ENCODE peak calls at places on chromosomes 2 and 18, in five cellular contexts. F is choroid plexus epithelial cell; A is NCI-H2081; N is AG08396; C is activated CD8-positive, alpha-beta memory T cell treated with anti-CD3 and anti-CD28 coated beads, Interleukin-2, amount 50 U/mL, for 4 hours. O is an unnamed sample.

GRCh38 chr2:205261631-205262030 is 420.7 kb upstream of the NRP2 start:
- DNase-seq in A (no peak), N (no peak), F (no peak), C (no peak), O (no peak)

GRCh38 chr2:119181391-119181790 is 22.8 kb upstream of the C1QL2 start:
- DNase-seq in N (no peak), F (no peak), C (no peak), A (no peak), O (no peak)

GRCh38 chr2:128315122-128315828 is 3.4 kb downstream of the HS6ST1 start:
- DNase-seq in N (no peak), A (no peak), F (no peak), C (no peak), O (no peak)

GRCh38 chr2:136297312-136297711 is 179.4 kb upstream of the CXCR4 start:
- DNase-seq in A (no peak), N (no peak), C (no peak), F (no peak), O (no peak)

GRCh38 chr18:8749492-8749891 is 44.1 kb downstream of the MTCL1 start:
- DNase-seq in A (no peak), C (no peak), F (no peak), N (no peak), O (no peak)

GRCh38 chr2:42693688-42694479 is 70.1 kb downstream of the OXER1 start:
- DNase-seq in A (no peak), C (no peak), F (no peak), N (peak), O (no peak)

GRCh38 chr2:11569636-11570035 is 35.8 kb downstream of the GREB1 start:
- DNase-seq in N (no peak), F (no peak), C (no peak), A (no peak), O (no peak)

GRCh38 chr2:45681675-45682074 is 30.2 kb downstream of the PRKCE start:
- DNase-seq in N (peak), A (no peak), F (peak), C (no peak), O (peak)

GRCh38 chr2:9547272-9547991 is 8.2 kb downstream of the ADAM17 start:
- DNase-seq in C (no peak), A (no peak), N (no peak), F (peak), O (peak)

GRCh38 chr2:136116813-136117390 is 1.0 kb downstream of the CXCR4 start:
- DNase-seq in F (no peak), A (no peak), N (peak), C (peak), O (no peak)

GRCh38 chr2:153536105-153536504 is 57.5 kb upstream of the RPRM start:
- DNase-seq in C (no peak), N (no peak), A (no peak), F (no peak), O (no peak)

GRCh38 chr2:225597911-225598310 is 198.4 kb downstream of the NYAP2 start:
- DNase-seq in A (no peak), N (no peak), F (peak), C (no peak), O (no peak)

GRCh38 chr18:63940008-63940407 is 9.1 kb upstream of the HMSD start:
- DNase-seq in F (no peak), C (no peak), A (no peak), N (no peak), O (no peak)

GRCh38 chr2:212480447-212480846 is 58.2 kb downstream of the ERBB4 start:
- DNase-seq in F (no peak), A (peak), C (no peak), N (no peak), O (no peak)

GRCh38 chr18:61574665-61575064 is 241.4 kb downstream of the CDH20 start:
- DNase-seq in F (no peak), A (no peak), N (no peak), C (no peak), O (no peak)

GRCh38 chr2:176096986-176097819 is 2.4 kb upstream of the HOXD12 start:
- DNase-seq in A (peak), F (peak), C (peak), N (peak), O (peak)

GRCh38 chr2:144711546-144712276 is 191.8 kb upstream of the ZEB2 start:
- DNase-seq in N (no peak), A (no peak), F (no peak), C (no peak), O (no peak)

GRCh38 chr2:1162768-1163584 is 212.3 kb downstream of the SNTG2 start:
- DNase-seq in C (no peak), F (peak), A (no peak), N (no peak), O (peak)

GRCh38 chr2:168033966-168034365 is 213.4 kb downstream of the STK39 start:
- DNase-seq in A (no peak), N (no peak), F (no peak), C (no peak), O (no peak)

GRCh38 chr18:58218111-58218510 is 174.1 kb downstream of the NEDD4L start:
- DNase-seq in F (peak), A (no peak), C (no peak), N (no peak), O (no peak)

GRCh38 chr2:15271941-15272340 is 289.2 kb downstream of the NBAS start:
- DNase-seq in F (no peak), N (peak), A (no peak), C (no peak), O (no peak)

GRCh38 chr2:72116081-72116533 is 31.6 kb downstream of the CYP26B1 start:
- DNase-seq in N (no peak), C (no peak), F (peak), A (no peak), O (peak)

GRCh38 chr18:26002375-26002774 is 88.0 kb downstream of the SS18 start:
- DNase-seq in C (no peak), F (peak), A (no peak), N (no peak), O (no peak)

GRCh38 chr2:232658217-232658785 is 24.9 kb downstream of the EFHD1 start:
- DNase-seq in A (no peak), C (no peak), F (peak), N (no peak), O (no peak)

GRCh38 chr2:80634590-80634989 is 330.0 kb upstream of the LRRTM1 start:
- DNase-seq in C (no peak), N (no peak), A (no peak), F (no peak), O (no peak)

GRCh38 chr2:21194828-21195227 is 71.1 kb downstream of the TDRD15 start:
- DNase-seq in A (no peak), N (no peak), C (no peak), F (no peak), O (no peak)

GRCh38 chr18:10120622-10121021 is 206.8 kb downstream of the VAPA start:
- DNase-seq in A (no peak), N (no peak), F (no peak), C (no peak), O (no peak)

GRCh38 chr2:101307950-101308431 is 510 bp downstream of the RNF149 start:
- DNase-seq in C (peak), F (peak), N (no peak), A (no peak), O (no peak)

GRCh38 chr18:31343454-31343853 is 25.5 kb downstream of the DSG1 start:
- DNase-seq in N (no peak), F (no peak), A (no peak), C (no peak), O (no peak)

GRCh38 chr2:186459009-186459408 is 27.1 kb upstream of the ZC3H15 start:
- DNase-seq in C (no peak), A (peak), F (peak), N (no peak), O (no peak)

GRCh38 chr2:20592106-20593071 is 58.5 kb downstream of the HS1BP3 start:
- DNase-seq in F (no peak), C (no peak), A (no peak), N (no peak), O (no peak)

GRCh38 chr18:49893036-49893435 is 79.7 kb upstream of the ACAA2 start:
- DNase-seq in C (no peak), A (no peak), N (no peak), F (no peak), O (no peak)

GRCh38 chr2:74496997-74497776 is 2.2 kb downstream of the LBX2 start:
- DNase-seq in A (no peak), N (no peak), F (no peak), C (no peak), O (no peak)

GRCh38 chr2:191114403-191114886 is 36.3 kb downstream of the STAT4 start:
- DNase-seq in C (no peak), N (peak), A (no peak), F (peak), O (no peak)

GRCh38 chr2:40287815-40288214 is 164.1 kb downstream of the SLC8A1 start:
- DNase-seq in N (no peak), F (no peak), A (no peak), C (no peak), O (no peak)

GRCh38 chr2:234695981-234696380 is 199.1 kb upstream of the ARL4C start:
- DNase-seq in A (no peak), F (no peak), C (no peak), N (no peak), O (no peak)

GRCh38 chr2:29253495-29253894 is 138.3 kb downstream of the CLIP4 start:
- DNase-seq in N (no peak), F (no peak), C (no peak), A (no peak), O (no peak)

GRCh38 chr2:198186257-198186656 is 381.9 kb downstream of the PLCL1 start:
- DNase-seq in F (no peak), A (no peak), N (no peak), C (no peak), O (no peak)

O was measured in H54.